ENCODE peak calls at places on chromosomes 4 and X, in seven cellular contexts. J, X, C, A, D, L and Q are unnamed samples.

GRCh38 chr4:72031868-72032619 is at the start of gene NPFFR2:
- DNase-seq in J (no peak), X (no peak), C (peak), A (no peak), D (no peak), L (peak), Q (no peak)

GRCh38 chr4:111961806-111962205 is 183.4 kb upstream of the FAM241A start:
- DNase-seq in J (no peak), X (no peak), C (no peak), A (no peak), D (no peak), L (no peak), Q (no peak)

GRCh38 chr4:150131581-150132228 is 53.5 kb downstream of the DCLK2 start:
- DNase-seq in J (no peak), X (no peak), C (no peak), A (no peak), D (no peak), L (no peak), Q (no peak)

GRCh38 chrX:43940811-43941210 is 32.4 kb downstream of the NDP start:
- DNase-seq in J (peak), X (peak), C (no peak), A (no peak), D (no peak), L (no peak), Q (no peak)

GRCh38 chr4:55947254-55947882 is 1.4 kb upstream of the CEP135 start:
- DNase-seq in J (no peak), X (no peak), C (no peak), A (no peak), D (no peak), L (no peak), Q (no peak)

GRCh38 chr4:139266583-139267257 is 13.3 kb downstream of the MGARP start:
- DNase-seq in J (no peak), X (no peak), C (no peak), A (peak), D (peak), L (peak), Q (peak)

GRCh38 chrX:2272337-2272736 is 228.4 kb downstream of the DHRSX start:
- DNase-seq in J (no peak), X (no peak), C (no peak), A (no peak), D (no peak), L (peak), Q (no peak)

GRCh38 chr4:120331486-120332281 is 265.0 kb upstream of the MAD2L1 start:
- DNase-seq in J (peak), X (no peak), C (peak), A (no peak), D (no peak), L (no peak), Q (no peak)

GRCh38 chr4:15451866-15452765 is 17.6 kb upstream of the CC2D2A start:
- DNase-seq in J (no peak), X (no peak), C (peak), A (no peak), D (no peak), L (no peak), Q (no peak)

GRCh38 chrX:147776988-147777387 is 134.7 kb upstream of the FMR1 start:
- DNase-seq in J (no peak), X (no peak), C (no peak), A (no peak), D (no peak), L (no peak), Q (no peak)

GRCh38 chr4:3372264-3372932 is 69.4 kb upstream of the HGFAC start:
- DNase-seq in J (no peak), X (no peak), C (no peak), A (no peak), D (no peak), L (peak), Q (no peak)

GRCh38 chrX:103431316-103431715 is 55.0 kb downstream of the BEX3 start:
- DNase-seq in J (no peak), X (no peak), C (no peak), A (no peak), D (no peak), L (no peak), Q (no peak)

GRCh38 chr4:107863850-107864371 is 39.2 kb downstream of the SGMS2 start:
- DNase-seq in J (peak), X (no peak), C (peak), A (no peak), D (no peak), L (peak), Q (no peak)

GRCh38 chr4:169975837-169976796 is 50.1 kb downstream of the MFAP3L start:
- DNase-seq in J (no peak), X (no peak), C (no peak), A (no peak), D (no peak), L (no peak), Q (no peak)

GRCh38 chr4:139711461-139711860 is 45.8 kb downstream of the MGST2 start:
- DNase-seq in J (no peak), X (no peak), C (peak), A (no peak), D (no peak), L (no peak), Q (no peak)

GRCh38 chr4:111512081-111512774 is 633.0 kb upstream of the FAM241A start:
- DNase-seq in J (no peak), X (no peak), C (peak), A (no peak), D (no peak), L (no peak), Q (no peak)

GRCh38 chr4:145808848-145809512 is 129.0 kb downstream of the C4orf51 start:
- DNase-seq in J (no peak), X (no peak), C (no peak), A (no peak), D (no peak), L (no peak), Q (no peak)

GRCh38 chr4:77662396-77662795 is 56.8 kb downstream of the CXCL13 start:
- DNase-seq in J (peak), X (no peak), C (no peak), A (no peak), D (no peak), L (no peak), Q (no peak)

GRCh38 chr4:8082517-8083055 is 76.0 kb downstream of the ABLIM2 start:
- DNase-seq in J (no peak), X (no peak), C (no peak), A (no peak), D (no peak), L (no peak), Q (no peak)

GRCh38 chr4:31307026-31307425 is 586.9 kb downstream of the PCDH7 start:
- DNase-seq in J (no peak), X (no peak), C (no peak), A (no peak), D (no peak), L (no peak), Q (no peak)

GRCh38 chr4:104493071-104493831 is 1.4 kb downstream of the CXXC4 start:
- DNase-seq in J (peak), X (no peak), C (no peak), A (no peak), D (no peak), L (no peak), Q (no peak)

GRCh38 chr4:94525993-94526740 is 74.4 kb downstream of the PDLIM5 start:
- DNase-seq in J (no peak), X (no peak), C (no peak), A (no peak), D (no peak), L (no peak), Q (no peak)

GRCh38 chr4:3284734-3285557 is 7.9 kb upstream of the RGS12 start:
- DNase-seq in J (no peak), X (no peak), C (no peak), A (no peak), D (no peak), L (no peak), Q (no peak)

GRCh38 chrX:41333744-41333993 is 293 bp upstream of the DDX3X start:
- DNase-seq in J (peak), X (peak), C (no peak), A (no peak), D (peak), L (peak), Q (no peak)